ENCODE peak calls at places on chromosomes 6 and 20, in four cellular contexts. U, L, T and J are unnamed samples.
A peak's percentile ranks its signal among the peaks of the same experiment; 100 is the strongest.

GRCh38 chr20:39523405-39523804 is 561.3 kb downstream of the DHX35 start:
- DNase-seq in T (no peak), L (no peak), U (no peak), J (no peak)

GRCh38 chr6:2157441-2158127 is 87.8 kb downstream of the GMDS start:
- DNase-seq in L (no peak), U (no peak), T (no peak), J (peak; percentile 1)

GRCh38 chr20:43827940-43828562 is 86.6 kb upstream of the TOX2 start:
- DNase-seq in U (no peak), L (no peak), T (no peak), J (no peak)

GRCh38 chr6:157994126-157994795 is 12.6 kb downstream of the SYNJ2 start:
- DNase-seq in U (no peak), L (no peak), T (no peak), J (no peak)

GRCh38 chr6:56046576-56046975 is 171.2 kb upstream of the BMP5 start:
- DNase-seq in U (no peak), T (peak; percentile 73), L (peak; percentile 83), J (no peak)

GRCh38 chr6:166589786-166590574 is 3.5 kb upstream of the RAMACL start:
- DNase-seq in L (no peak), T (no peak), U (no peak), J (no peak)

GRCh38 chr6:54282186-54282585 is 26.1 kb upstream of the TINAG start:
- DNase-seq in U (no peak), L (peak; percentile 93), T (no peak), J (no peak)

GRCh38 chr6:127618729-127619128 is 41.8 kb downstream of the C6orf58 start:
- DNase-seq in L (no peak), T (no peak), U (no peak), J (peak; percentile 62)

GRCh38 chr20:25623225-25623735 is 534 bp downstream of the NANP start:
- DNase-seq in L (no peak), U (peak; percentile 37), T (no peak), J (peak; percentile 50)

GRCh38 chr6:41371461-41371991 is 36.1 kb downstream of the NCR2 start:
- DNase-seq in U (no peak), L (no peak), T (peak; percentile 69), J (peak; percentile 5)

GRCh38 chr6:83193747-83194582 is 808 bp downstream of the RWDD2A start:
- DNase-seq in U (peak; percentile 68), L (no peak), T (no peak), J (peak; percentile 43)

GRCh38 chr6:170048615-170049256 is 242.1 kb downstream of the DLL1 start:
- DNase-seq in T (peak; percentile 87), U (no peak), L (no peak), J (peak; percentile 81)

GRCh38 chr20:10466325-10466724 is 31.2 kb downstream of the SLX4IP start:
- DNase-seq in U (no peak), L (no peak), T (no peak), J (no peak)

GRCh38 chr6:91299544-91300491 is 712.9 kb upstream of the MAP3K7 start:
- DNase-seq in U (no peak), T (no peak), L (peak; percentile 57), J (peak; percentile 67)

GRCh38 chr6:74277749-74278148 is 581.7 kb downstream of the CD109 start:
- DNase-seq in L (no peak), T (no peak), U (no peak), J (no peak)

GRCh38 chr6:50110557-50110956 is 60.8 kb upstream of the DEFB112 start:
- DNase-seq in U (no peak), T (no peak), L (no peak), J (no peak)

GRCh38 chr6:100347901-100348550 is 116.7 kb downstream of the SIM1 start:
- DNase-seq in U (no peak), T (peak; percentile 79), L (peak; percentile 46), J (no peak)

GRCh38 chr20:23414526-23415188 is 6.6 kb downstream of the NAPB start:
- DNase-seq in L (no peak), T (no peak), U (no peak), J (no peak)

GRCh38 chr6:33419580-33420492 is at the start of gene SYNGAP1:
- DNase-seq in L (peak; percentile 49), T (no peak), U (peak; percentile 74), J (peak; percentile 71)

GRCh38 chr6:33417127-33417902 is 592 bp downstream of the CUTA start:
- DNase-seq in T (no peak), U (no peak), L (peak; percentile 82), J (peak; percentile 49)

GRCh38 chr6:39416026-39416425 is 93.5 kb upstream of the KCNK16 start:
- DNase-seq in L (no peak), U (no peak), T (no peak), J (no peak)

GRCh38 chr6:43714311-43715055 is 26.9 kb upstream of the MRPS18A start:
- DNase-seq in U (no peak), T (no peak), L (no peak), J (no peak)

GRCh38 chr6:165834613-165835259 is 171.7 kb upstream of the PDE10A start:
- DNase-seq in L (peak; percentile 55), U (peak; percentile 55), T (no peak), J (peak; percentile 37)